ENCODE peak calls at places on chromosomes 16 and 17, in five cellular contexts. Q, P, A, T and S are unnamed samples.

GRCh38 chr17:41284546-41284945 is 9.0 kb downstream of the KRTAP9-7 start:
- DNase-seq in Q (peak; percentile 0), P (no peak), A (no peak), T (no peak), S (no peak)

GRCh38 chr17:11900103-11900502 is 97.2 kb downstream of the ZNF18 start:
- DNase-seq in Q (no peak), P (no peak), A (no peak), T (no peak), S (no peak)

GRCh38 chr17:80068301-80069160 is 32.1 kb downstream of the CCDC40 start:
- DNase-seq in Q (peak; percentile 50), P (no peak), A (no peak), T (peak; percentile 95), S (no peak)

GRCh38 chr16:24508614-24509013 is 30.8 kb upstream of the RBBP6 start:
- DNase-seq in Q (no peak), P (no peak), A (no peak), T (no peak), S (no peak)

GRCh38 chr16:57912529-57913260 is 58.2 kb downstream of the CNGB1 start:
- DNase-seq in Q (no peak), P (no peak), A (no peak), T (no peak), S (no peak)

GRCh38 chr16:17409894-17410293 is 60.9 kb downstream of the XYLT1 start:
- DNase-seq in Q (no peak), P (no peak), A (no peak), T (no peak), S (no peak)

GRCh38 chr16:687499-687898 is 2.7 kb downstream of the WDR24 start:
- DNase-seq in Q (no peak), P (no peak), A (no peak), T (no peak), S (no peak)

GRCh38 chr16:66361604-66362135 is 4.8 kb upstream of the CDH5 start:
- DNase-seq in Q (no peak), P (no peak), A (no peak), T (no peak), S (no peak)

GRCh38 chr17:75110307-75110937 is 653 bp downstream of the ARMC7 start:
- DNase-seq in Q (no peak), P (no peak), A (no peak), T (no peak), S (peak; percentile 77)
- TF ChIP-seq SRF in Q (no peak), P (no peak), A (no peak), T (no peak), S (no peak)

DNA sequence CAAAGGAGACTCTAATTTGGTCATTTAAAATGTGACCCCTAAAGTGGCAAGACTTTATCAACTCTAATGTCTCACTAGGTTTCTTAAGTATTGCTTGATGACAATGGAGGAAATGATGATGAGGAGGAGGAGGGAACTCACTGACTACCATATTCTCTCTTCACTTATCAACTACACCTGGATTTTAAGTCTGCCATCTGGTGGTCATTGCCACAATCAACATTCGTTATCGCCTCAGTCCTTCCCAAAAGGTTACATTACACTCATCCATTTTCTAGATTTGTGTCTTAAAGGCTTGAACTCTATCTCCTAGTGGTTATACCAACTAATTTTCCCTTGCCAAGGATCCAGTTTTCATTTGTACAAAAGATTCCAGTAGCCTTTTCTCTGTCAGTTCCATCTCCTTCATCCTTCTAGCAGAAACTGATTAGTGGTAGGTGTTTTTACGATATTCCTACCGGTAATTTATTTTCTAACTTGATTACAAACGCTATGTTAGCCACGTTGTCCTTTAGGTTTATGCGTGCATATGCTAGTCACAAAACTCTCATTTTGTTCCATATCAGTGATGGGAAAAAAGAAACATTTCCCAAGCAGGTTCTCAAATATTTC is 114.6 kb upstream of the NOG start:
- DNase-seq in Q (peak; percentile 12), P (peak; percentile 58), A (no peak), T (peak; percentile 41), S (no peak)
- TF ChIP-seq SRF in Q (no peak), P (no peak), A (no peak), T (no peak), S (no peak)

DNA sequence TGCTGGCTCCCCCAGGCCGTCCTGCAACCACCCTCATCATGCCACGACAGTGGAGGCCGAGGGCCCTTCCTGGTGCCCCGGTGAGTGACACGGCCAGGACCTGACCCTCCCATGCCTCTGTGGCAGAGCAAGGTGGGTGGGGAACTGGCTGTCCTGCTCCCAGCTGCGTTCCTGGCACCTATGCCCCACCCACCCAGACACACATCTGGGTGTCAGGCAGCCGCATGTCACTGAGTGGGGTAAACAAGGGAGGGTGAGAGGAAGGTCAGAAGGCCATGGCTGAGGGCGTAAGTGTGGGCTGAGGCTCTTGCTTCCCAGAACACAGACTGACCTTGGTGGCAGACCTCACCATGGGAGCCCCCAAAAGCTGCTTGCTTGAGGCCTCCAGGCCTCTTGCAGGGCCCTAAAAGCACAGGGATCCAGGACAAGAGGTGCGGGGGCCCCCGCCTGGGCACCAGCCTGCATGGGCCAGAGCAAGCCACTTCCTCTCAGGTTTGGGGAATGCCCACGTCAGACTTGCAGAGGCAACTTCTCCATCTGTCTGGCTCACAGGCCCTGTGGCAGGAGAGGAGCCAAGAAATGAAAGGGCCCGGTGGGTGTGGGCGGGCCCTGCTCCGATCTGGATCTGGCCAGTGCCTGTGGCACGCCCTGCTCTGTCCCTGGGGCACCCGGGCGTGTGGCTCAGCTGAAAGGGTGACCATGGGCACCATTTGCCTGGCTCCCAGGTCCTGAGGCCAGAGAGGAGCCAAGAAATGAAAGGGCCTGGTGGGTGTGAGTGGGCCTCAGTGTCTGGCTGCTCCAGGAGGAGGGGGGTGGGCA is 3.9 kb upstream of the CCDC57 start:
- DNase-seq in Q (no peak), P (peak; percentile 85), A (peak; percentile 59), T (peak; percentile 75), S (no peak)
- TF ChIP-seq SRF in Q (no peak), P (no peak), A (no peak), T (no peak), S (no peak)

GRCh38 chr17:38685485-38685884 is 10.7 kb upstream of the EPOP start:
- DNase-seq in Q (no peak), P (no peak), A (no peak), T (no peak), S (no peak)

GRCh38 chr17:38676706-38677504 is 2.1 kb upstream of the EPOP start:
- DNase-seq in Q (peak; percentile 91), P (peak; percentile 81), A (peak; percentile 82), T (peak; percentile 93), S (peak; percentile 94)

GRCh38 chr17:38681096-38681495 is 6.3 kb upstream of the EPOP start:
- DNase-seq in Q (no peak), P (no peak), A (no peak), T (no peak), S (no peak)
- TF ChIP-seq SRF in Q (no peak), P (no peak), A (no peak), T (no peak), S (no peak)

DNA sequence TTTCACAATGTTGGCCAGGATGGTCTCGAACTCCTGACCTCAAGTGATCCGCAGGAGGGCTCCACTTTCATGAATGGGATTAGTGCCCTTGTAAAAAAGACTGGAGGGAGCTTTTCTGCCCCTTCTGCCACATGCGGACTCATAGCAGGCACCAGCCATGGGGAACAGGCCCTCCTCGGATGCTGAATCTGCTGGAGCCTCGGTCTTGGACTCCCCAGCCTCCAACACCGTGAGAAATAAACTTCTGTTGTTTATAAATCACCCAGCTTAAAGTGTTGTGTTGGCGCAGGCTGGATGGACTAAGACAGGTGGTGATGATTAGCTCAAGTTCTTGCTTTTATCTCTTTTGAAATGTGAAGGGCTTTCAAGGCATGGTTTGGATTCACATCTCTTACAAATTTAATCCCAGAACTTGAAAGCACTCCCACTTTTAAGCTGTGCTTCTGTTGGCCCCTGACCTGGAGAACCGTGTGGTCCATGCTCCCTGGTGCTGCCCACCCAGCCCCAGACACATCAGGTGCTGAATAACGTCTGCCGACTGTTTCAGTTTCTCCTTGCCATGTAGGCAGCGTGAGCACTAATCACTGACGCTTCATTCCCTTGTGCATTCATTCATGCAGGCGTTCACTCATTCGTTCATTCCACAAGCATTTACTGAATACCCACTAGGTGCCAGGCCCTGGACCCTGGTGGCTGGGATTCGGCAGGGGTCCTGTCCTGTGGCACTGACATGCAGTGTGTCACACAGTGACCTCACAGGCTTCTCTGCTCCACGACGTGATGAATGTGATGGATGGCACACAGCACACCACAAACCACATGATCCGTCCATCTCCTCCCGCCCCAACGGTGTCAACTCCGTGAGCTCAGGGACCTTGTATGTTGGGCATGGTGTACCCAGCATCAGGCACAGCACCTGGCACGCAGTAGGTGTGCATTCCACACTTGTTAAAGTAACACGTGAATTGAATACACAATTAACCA is 8.9 kb downstream of the CIBAR2 start:
- DNase-seq in Q (no peak), P (no peak), A (no peak), T (no peak), S (no peak)
- TF ChIP-seq SRF in Q (no peak), P (no peak), A (no peak), T (no peak), S (no peak)

GRCh38 chr17:58997756-58998553 is 108.7 kb downstream of the TRIM37 start:
- DNase-seq in Q (no peak), P (no peak), A (no peak), T (no peak), S (no peak)

GRCh38 chr17:58996968-58997367 is 109.7 kb downstream of the TRIM37 start:
- DNase-seq in Q (no peak), P (no peak), A (no peak), T (no peak), S (no peak)

GRCh38 chr17:58998871-58999270 is 107.8 kb downstream of the TRIM37 start:
- DNase-seq in Q (no peak), P (no peak), A (no peak), T (no peak), S (no peak)

GRCh38 chr17:58993322-58993721 is 113.4 kb downstream of the TRIM37 start:
- DNase-seq in Q (no peak), P (no peak), A (no peak), T (no peak), S (no peak)

DNA sequence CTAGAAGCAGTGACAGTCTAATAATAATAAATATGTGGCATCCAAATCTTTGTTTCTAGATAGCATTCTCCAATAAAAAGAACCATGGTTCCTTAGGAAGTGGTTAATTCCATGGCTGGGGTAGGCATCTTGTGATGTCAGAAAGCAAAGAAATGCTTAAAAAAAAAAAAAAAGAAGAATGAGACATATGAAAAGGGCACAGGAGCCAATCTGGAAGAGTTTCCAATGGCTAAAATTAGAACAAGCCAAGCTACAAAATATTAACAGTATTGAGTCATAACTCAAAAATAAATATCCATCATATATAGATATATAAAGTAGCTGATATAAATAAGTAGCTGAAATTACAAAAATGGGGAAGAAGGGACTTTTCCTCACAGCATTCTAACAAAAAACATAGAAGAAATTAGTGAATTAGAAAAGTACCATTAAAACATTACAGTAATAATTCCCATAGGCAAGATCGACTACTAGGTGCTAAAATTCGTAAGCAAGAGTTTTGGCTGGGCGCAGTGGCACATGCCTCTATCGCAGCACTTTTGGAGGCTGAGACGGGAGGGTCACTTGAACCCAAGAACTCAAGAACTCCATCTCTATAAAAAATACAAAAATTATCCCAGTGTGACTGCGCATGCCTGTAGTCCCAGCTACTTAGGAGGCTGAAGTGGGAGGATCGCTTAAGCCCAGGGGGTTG is 111.3 kb downstream of the TRIM37 start:
- DNase-seq in Q (no peak), P (no peak), A (no peak), T (no peak), S (no peak)
- TF ChIP-seq SRF in Q (no peak), P (no peak), A (no peak), T (no peak), S (no peak)